ENCODE peak calls at places on chromosome 19, in seven cellular contexts. U, V, I, Y, H, W and J are unnamed samples.
A peak's percentile ranks its signal among the peaks of the same experiment; 100 is the strongest.

GRCh38 chr19:53463263-53463662 is 4.3 kb upstream of the ZNF813 start:
- DNase-seq in I (peak; percentile 83), H (peak; percentile 64), V (peak; percentile 41), U (no peak), Y (no peak), W (no peak), J (no peak)

GRCh38 chr19:5107432-5108122 is 138.7 kb downstream of the KDM4B start:
- DNase-seq in U (no peak), H (no peak), I (no peak), W (no peak), Y (no peak), V (peak; percentile 51), J (no peak)

GRCh38 chr19:38233740-38234251 is 9.8 kb upstream of the DPF1 start:
- DNase-seq in U (peak; percentile 62), H (peak; percentile 89), V (peak; percentile 83), Y (peak; percentile 94), W (peak; percentile 61), I (peak; percentile 78), J (peak; percentile 85)

GRCh38 chr19:13788991-13789390 is 6.3 kb upstream of the ZSWIM4 start:
- DNase-seq in U (no peak), W (no peak), I (no peak), H (no peak), V (no peak), Y (no peak), J (no peak)

GRCh38 chr19:43148233-43148632 is 38.1 kb downstream of the PSG5 start:
- DNase-seq in H (no peak), W (no peak), U (peak; percentile 69), I (no peak), V (no peak), Y (no peak), J (no peak)

GRCh38 chr19:13260883-13261653 is 110.9 kb downstream of the IER2 start:
- DNase-seq in U (peak; percentile 71), W (no peak), H (no peak), I (no peak), V (no peak), Y (no peak), J (no peak)

GRCh38 chr19:40332669-40333068 is 15.5 kb downstream of the C19orf47 start:
- DNase-seq in Y (no peak), I (no peak), V (no peak), H (no peak), W (no peak), U (no peak), J (no peak)

GRCh38 chr19:33904681-33905080 is 108.0 kb downstream of the KCTD15 start:
- DNase-seq in Y (no peak), W (no peak), U (peak; percentile 21), I (no peak), H (no peak), V (no peak), J (no peak)

GRCh38 chr19:56476671-56477428 is at the start of gene ZNF667:
- DNase-seq in H (no peak), U (no peak), Y (no peak), I (no peak), V (peak; percentile 18), W (no peak), J (no peak)

GRCh38 chr19:57587529-57587928 is 3.6 kb downstream of the ZIK1 start:
- DNase-seq in I (no peak), Y (no peak), W (no peak), H (no peak), U (no peak), V (no peak), J (no peak)

GRCh38 chr19:24029941-24030636 is 56.9 kb upstream of the ZNF254 start:
- DNase-seq in W (no peak), H (no peak), U (no peak), V (no peak), I (no peak), Y (no peak), J (no peak)

GRCh38 chr19:40223135-40223822 is 3.2 kb downstream of the CCNP start:
- DNase-seq in W (peak; percentile 25), I (no peak), H (no peak), U (no peak), Y (no peak), V (no peak), J (peak; percentile 72)

GRCh38 chr19:17739121-17739875 is 12.0 kb upstream of the FCHO1 start:
- DNase-seq in Y (no peak), I (no peak), U (no peak), W (no peak), H (no peak), V (peak; percentile 40), J (no peak)

GRCh38 chr19:12994701-12995595 is at the start of gene NFIX:
- DNase-seq in U (no peak), H (peak; percentile 87), V (peak; percentile 81), Y (no peak), W (peak; percentile 40), I (peak; percentile 86), J (no peak)

GRCh38 chr19:32519023-32519422 is 62.0 kb upstream of the PDCD5 start:
- DNase-seq in H (no peak), Y (no peak), I (no peak), W (no peak), V (no peak), U (no peak), J (no peak)

GRCh38 chr19:23901360-23901759 is 13.3 kb upstream of the ZNF726 start:
- DNase-seq in U (no peak), V (no peak), I (no peak), W (no peak), H (no peak), Y (no peak), J (no peak)

GRCh38 chr19:12933287-12934072 is at the start of gene FARSA:
- DNase-seq in Y (peak; percentile 73), U (peak; percentile 92), V (peak; percentile 94), H (peak; percentile 96), W (peak; percentile 79), I (peak; percentile 96), J (peak; percentile 89)

DNA sequence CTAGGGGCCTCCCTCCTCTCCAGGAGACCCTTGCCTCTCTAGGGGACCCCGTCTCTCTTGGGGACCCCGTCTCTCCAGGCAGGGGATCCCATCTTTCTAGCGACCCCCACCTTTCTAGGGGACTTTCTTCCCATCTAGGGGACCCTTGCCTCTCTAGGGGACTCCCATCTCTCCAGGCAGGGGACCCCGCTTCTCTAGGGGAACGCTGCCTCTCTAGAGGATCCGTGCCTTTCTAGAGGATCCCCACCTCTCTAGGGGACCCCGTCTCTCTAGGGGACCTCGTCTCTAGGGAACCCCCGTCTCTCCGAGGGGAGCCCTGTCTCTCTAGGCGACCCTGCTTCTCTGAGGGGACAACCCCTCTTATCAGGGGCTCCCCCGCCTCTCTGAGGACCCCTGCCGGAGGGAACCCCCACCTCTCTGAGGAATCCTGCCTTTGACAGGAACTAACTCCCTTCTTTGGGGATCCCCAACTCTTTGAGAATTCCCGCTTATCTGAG is 19.1 kb upstream of the GATAD2A start:
- DNase-seq in Y (no peak), V (no peak), U (no peak), I (no peak), W (no peak), H (no peak), J (no peak)
- TF ChIP-seq CTCF in Y (no peak), V (no peak), U (no peak), I (no peak), W (no peak), H (no peak), J (no peak)

DNA sequence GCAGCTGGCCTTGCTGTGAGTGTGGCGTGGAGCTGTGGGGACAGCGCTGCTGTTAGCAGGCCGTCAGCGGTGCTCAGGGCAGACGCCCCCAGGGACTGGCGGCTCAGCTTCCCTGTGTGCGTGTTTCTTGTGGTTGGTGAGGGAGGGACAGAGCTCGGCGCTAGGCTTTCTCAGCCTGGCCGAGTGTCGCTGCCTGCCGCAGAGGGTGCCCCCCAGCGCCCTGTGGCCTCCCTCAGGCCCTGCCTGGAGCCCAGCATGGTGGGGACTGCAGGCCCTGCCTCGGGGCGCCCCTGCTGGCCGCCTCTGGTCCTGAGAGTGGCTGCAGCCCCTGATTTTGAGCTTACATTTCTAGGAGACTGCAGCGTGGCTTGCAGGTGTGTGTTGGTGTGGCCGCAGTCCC is 35.5 kb downstream of the DOT1L start:
- DNase-seq in W (no peak), Y (peak; percentile 13), H (no peak), V (no peak), I (no peak), U (no peak), J (no peak)
- TF ChIP-seq CTCF in W (no peak), Y (peak; percentile 54), H (no peak), V (peak; percentile 49), I (no peak), U (no peak), J (peak; percentile 63)

GRCh38 chr19:45130888-45131615 is 29.7 kb downstream of the NKPD1 start:
- DNase-seq in I (no peak), H (no peak), U (no peak), Y (no peak), W (no peak), V (no peak), J (no peak)
- TF ChIP-seq CTCF in I (no peak), H (no peak), U (no peak), Y (peak; percentile 54), W (no peak), V (peak; percentile 21), J (peak; percentile 39)

DNA sequence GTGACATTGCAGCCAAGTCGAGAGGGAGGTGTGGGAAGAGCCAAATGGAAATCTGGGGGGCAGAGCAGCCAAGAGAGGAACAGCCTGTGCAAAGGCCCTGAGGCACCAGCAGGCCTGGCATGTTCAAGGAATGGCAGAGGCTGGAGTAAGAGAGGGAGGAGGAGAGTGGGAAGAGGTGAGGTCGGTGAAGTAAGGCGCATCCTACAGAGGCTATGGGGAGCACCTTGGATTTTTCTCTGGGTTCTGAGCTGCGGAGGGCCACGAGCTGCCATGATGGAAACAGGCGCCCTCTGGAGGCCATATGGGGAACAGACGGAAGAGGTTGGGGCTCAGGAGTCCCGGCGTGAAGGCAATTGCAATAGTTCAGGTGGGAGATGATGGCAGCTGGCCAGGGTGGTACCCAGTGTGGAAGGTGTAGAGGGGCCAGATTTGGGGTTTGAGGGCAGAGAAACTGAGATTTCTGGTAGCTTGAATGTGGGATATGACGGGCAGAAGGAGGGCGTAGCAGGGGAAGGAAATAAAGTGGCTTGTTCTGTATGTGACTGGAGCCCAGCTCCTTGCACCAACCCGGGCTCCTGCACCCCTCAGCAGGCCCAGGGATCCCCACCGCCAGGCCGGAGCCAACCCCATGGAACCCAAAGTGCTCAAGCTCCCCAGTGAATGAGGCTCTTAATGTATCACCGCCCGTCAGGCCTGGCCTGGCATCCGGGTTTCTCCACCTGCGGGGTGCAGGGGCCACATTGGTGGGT is 20.5 kb upstream of the STRN4 start:
- DNase-seq in W (peak; percentile 39), U (no peak), I (peak; percentile 68), H (no peak), V (peak; percentile 37), Y (peak; percentile 48), J (no peak)
- TF ChIP-seq CTCF in W (peak; percentile 69), U (no peak), I (no peak), H (peak; percentile 78), V (peak; percentile 71), Y (peak; percentile 72), J (peak; percentile 81)

GRCh38 chr19:48458016-48458415 is 2.6 kb downstream of the KCNJ14 start:
- DNase-seq in Y (no peak), I (no peak), W (no peak), H (no peak), V (no peak), U (no peak), J (no peak)
- TF ChIP-seq CTCF in Y (no peak), I (no peak), W (no peak), H (no peak), V (no peak), U (no peak), J (no peak)